ENCODE peak calls at places on chromosomes 5 and 9, in six cellular contexts. L is tibial artery, V is brain microvascular endothelial cell, O is H9, B is PC-9, C is IMR-90. I is an unnamed sample.

GRCh38 chr5:123786411-123786810 is 274.4 kb downstream of the CSNK1G3 start:
- DNase-seq in C (no peak), V (no peak), O (no peak), L (no peak), B (no peak), I (no peak)

GRCh38 chr5:32326216-32326772 is 13.6 kb upstream of the MTMR12 start:
- DNase-seq in V (peak), L (no peak), B (no peak), O (no peak), C (peak), I (no peak)

GRCh38 chr9:1319436-1319835 is 269.3 kb downstream of the DMRT2 start:
- DNase-seq in B (no peak), V (no peak), O (no peak), C (no peak), L (no peak), I (no peak)

GRCh38 chr5:175321927-175322532 is 122.0 kb downstream of the DRD1 start:
- DNase-seq in O (peak), B (peak), L (no peak), V (peak), C (peak), I (no peak)

GRCh38 chr9:18122156-18122555 is 351.8 kb upstream of the ADAMTSL1 start:
- DNase-seq in O (no peak), C (peak), V (peak), B (no peak), L (no peak), I (no peak)

GRCh38 chr9:16867571-16868311 is 2.7 kb downstream of the BNC2 start:
- DNase-seq in L (no peak), V (peak), B (peak), C (peak), O (no peak), I (no peak)

GRCh38 chr5:54703091-54703490 is 185.5 kb downstream of the SNX18 start:
- DNase-seq in C (peak), V (peak), O (no peak), L (peak), B (peak), I (no peak)

GRCh38 chr5:127290019-127290945 is at the start of gene MEGF10:
- DNase-seq in L (no peak), C (peak), O (peak), B (peak), V (peak), I (no peak)

GRCh38 chr5:120083851-120084615 is 380.1 kb upstream of the PRR16 start:
- DNase-seq in O (no peak), L (no peak), B (no peak), V (no peak), C (peak), I (no peak)

GRCh38 chr5:107779472-107779871 is 108.7 kb upstream of the EFNA5 start:
- DNase-seq in C (no peak), L (no peak), B (no peak), O (no peak), V (no peak), I (no peak)

GRCh38 chr9:92242115-92242778 is 51.2 kb downstream of the IARS1 start:
- DNase-seq in V (peak), B (no peak), L (no peak), O (no peak), C (peak), I (no peak)

GRCh38 chr9:37540634-37541033 is 35.5 kb downstream of the FBXO10 start:
- DNase-seq in V (no peak), O (no peak), C (no peak), B (peak), L (no peak), I (peak)

GRCh38 chr9:21684831-21685362 is 117.5 kb upstream of the MTAP start:
- DNase-seq in L (no peak), O (no peak), V (peak), B (peak), C (peak), I (peak)

GRCh38 chr9:107176701-107177100 is 106.4 kb upstream of the RAD23B start:
- DNase-seq in O (no peak), L (peak), B (no peak), V (no peak), C (peak), I (no peak)

GRCh38 chr9:20788526-20789421 is 104.7 kb downstream of the FOCAD start:
- DNase-seq in L (no peak), V (no peak), C (no peak), O (no peak), B (no peak), I (no peak)

GRCh38 chr9:87125819-87126218 is 178.5 kb upstream of the GAS1 start:
- DNase-seq in V (no peak), O (no peak), C (no peak), B (no peak), L (no peak), I (no peak)

GRCh38 chr9:83296123-83296522 is 233.2 kb upstream of the RASEF start:
- DNase-seq in B (no peak), C (no peak), L (no peak), O (no peak), V (peak), I (no peak)

GRCh38 chr5:73274121-73274520 is 101.1 kb downstream of the TMEM174 start:
- DNase-seq in C (no peak), B (no peak), L (no peak), O (no peak), V (no peak), I (no peak)

GRCh38 chr5:148532962-148533670 is 121.2 kb downstream of the HTR4 start:
- DNase-seq in O (no peak), L (no peak), B (no peak), V (no peak), C (no peak), I (no peak)

GRCh38 chr9:124125590-124126047 is 114.1 kb downstream of the LHX2 start:
- DNase-seq in O (no peak), L (no peak), V (no peak), C (no peak), B (no peak), I (no peak)

GRCh38 chr9:110891760-110892159 is 146.5 kb downstream of the LPAR1 start:
- DNase-seq in V (no peak), O (no peak), B (no peak), C (peak), L (no peak), I (no peak)

GRCh38 chr9:136527131-136527530 is 18.7 kb downstream of the NOTCH1 start:
- DNase-seq in O (no peak), L (no peak), C (no peak), V (no peak), B (no peak), I (no peak)

GRCh38 chr5:2120361-2120760 is 237.6 kb upstream of the IRX4 start:
- DNase-seq in L (no peak), O (no peak), V (no peak), C (no peak), B (no peak), I (no peak)

GRCh38 chr9:99241106-99241505 is 19.0 kb downstream of the SEC61B start:
- DNase-seq in O (no peak), L (no peak), V (no peak), C (no peak), B (no peak), I (no peak)

GRCh38 chr5:167816864-167817263 is 474.6 kb upstream of the WWC1 start:
- DNase-seq in O (no peak), B (no peak), C (no peak), L (no peak), V (no peak), I (no peak)

GRCh38 chr9:115104908-115105307 is 13.0 kb downstream of the TNC start:
- DNase-seq in L (no peak), O (no peak), V (no peak), B (no peak), C (peak), I (no peak)

GRCh38 chr5:123125953-123126352 is 36.9 kb downstream of the PRDM6 start:
- DNase-seq in C (peak), B (no peak), O (no peak), V (peak), L (no peak), I (no peak)

GRCh38 chr9:79781263-79781662 is 209.5 kb downstream of the TLE4 start:
- DNase-seq in L (no peak), C (no peak), B (no peak), O (no peak), V (no peak), I (no peak)

GRCh38 chr9:91185193-91185886 is 176.4 kb downstream of the AUH start:
- DNase-seq in V (no peak), B (no peak), L (peak), C (no peak), O (no peak), I (no peak)

GRCh38 chr5:177448244-177448950 is 1.8 kb downstream of the PRR7 start:
- DNase-seq in C (no peak), V (no peak), O (no peak), L (no peak), B (no peak), I (no peak)

GRCh38 chr9:93459432-93459847 is 6.1 kb upstream of the FAM120AOS start:
- DNase-seq in C (no peak), L (no peak), B (no peak), O (no peak), V (no peak), I (no peak)

GRCh38 chr9:92770005-92770995 is 5.7 kb upstream of the BICD2 start:
- DNase-seq in C (no peak), O (peak), V (no peak), L (peak), B (no peak), I (no peak)

GRCh38 chr9:133591116-133591910 is 17.9 kb downstream of the FAM163B start:
- DNase-seq in V (no peak), B (no peak), L (no peak), C (no peak), O (no peak), I (no peak)

GRCh38 chr5:127320032-127320945 is 29.7 kb downstream of the MEGF10 start:
- DNase-seq in B (no peak), V (peak), L (no peak), O (no peak), C (no peak), I (no peak)

GRCh38 chr5:149345892-149346222 is 558 bp downstream of the GRPEL2 start:
- DNase-seq in V (no peak), B (peak), C (peak), O (no peak), L (no peak), I (no peak)

GRCh38 chr5:20601678-20602100 is 613.7 kb upstream of the CDH18 start:
- DNase-seq in O (peak), V (peak), L (no peak), B (peak), C (no peak), I (no peak)

GRCh38 chr5:169012471-169012870 is 288.5 kb downstream of the SLIT3 start:
- DNase-seq in B (no peak), V (no peak), L (no peak), O (no peak), C (no peak), I (no peak)

GRCh38 chr9:87276327-87276841 is 221.3 kb upstream of the DAPK1 start:
- DNase-seq in L (no peak), B (no peak), O (no peak), V (peak), C (peak), I (no peak)

GRCh38 chr5:79886456-79886855 is 104.6 kb downstream of the MTX3 start:
- DNase-seq in C (no peak), O (no peak), B (no peak), L (no peak), V (no peak), I (no peak)

GRCh38 chr9:75148551-75148950 is 60.2 kb downstream of the OSTF1 start:
- DNase-seq in V (peak), B (no peak), C (peak), L (no peak), O (no peak), I (no peak)

GRCh38 chr9:75146229-75146628 is 57.9 kb downstream of the OSTF1 start:
- DNase-seq in L (no peak), C (peak), V (peak), B (no peak), O (no peak), I (no peak)

GRCh38 chr9:75149841-75150241 is 61.5 kb downstream of the OSTF1 start:
- DNase-seq in C (no peak), B (no peak), L (no peak), V (no peak), O (no peak), I (no peak)

GRCh38 chr9:75150512-75150911 is 62.2 kb downstream of the OSTF1 start:
- DNase-seq in V (no peak), L (no peak), C (no peak), B (no peak), O (no peak), I (no peak)

DNA sequence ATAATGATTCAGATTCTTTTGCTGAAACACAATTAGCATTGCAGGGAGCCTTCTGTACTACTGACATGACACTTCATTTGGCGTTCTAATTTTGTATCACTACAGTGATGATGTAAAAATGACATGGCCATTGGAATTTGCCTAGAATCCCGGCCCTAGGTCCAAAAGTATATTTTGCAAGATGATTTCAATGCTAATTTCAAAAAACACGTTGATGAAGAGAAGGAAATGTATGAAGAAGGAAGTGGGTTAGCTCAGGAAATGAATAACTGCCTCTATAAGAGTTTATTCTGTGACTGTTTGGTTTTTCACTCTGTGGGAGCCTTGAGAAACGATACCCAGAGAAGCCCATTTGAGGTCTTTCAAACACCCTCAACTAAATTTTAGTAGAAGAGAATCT is 59.3 kb downstream of the OSTF1 start:
- DNase-seq in B (no peak), C (peak), O (no peak), V (peak), L (no peak), I (no peak)
- H3K27ac ChIP-seq in B (no peak), C (no peak), O (no peak), V (peak), L (no peak), I (no peak)

GRCh38 chr5:179867079-179867465 is 8.5 kb upstream of the MRNIP start:
- DNase-seq in V (no peak), C (no peak), O (no peak), B (no peak), L (no peak), I (no peak)

GRCh38 chr5:179865471-179866240 is 7.0 kb upstream of the MRNIP start:
- DNase-seq in V (no peak), O (no peak), L (no peak), C (no peak), B (no peak), I (no peak)

GRCh38 chr5:179867476-179867875 is 8.9 kb upstream of the MRNIP start:
- DNase-seq in L (no peak), O (no peak), V (no peak), B (no peak), C (no peak), I (no peak)

GRCh38 chr5:179864686-179865085 is 6.1 kb upstream of the MRNIP start:
- DNase-seq in B (no peak), L (no peak), C (no peak), O (no peak), V (no peak), I (no peak)

GRCh38 chr5:179866241-179867078 is 7.8 kb upstream of the MRNIP start:
- DNase-seq in B (no peak), L (no peak), C (no peak), O (no peak), V (no peak), I (no peak)
- TF ChIP-seq CTCF in B (no peak), L (no peak), C (no peak), O (no peak), V (peak), I (no peak)

GRCh38 chr5:40549611-40550010 is 130.1 kb upstream of the PTGER4 start:
- DNase-seq in O (no peak), L (no peak), C (no peak), V (no peak), B (no peak), I (no peak)
- H3K27ac ChIP-seq in O (no peak), L (no peak), C (no peak), V (no peak), B (no peak), I (no peak)

GRCh38 chr5:142871880-142872200 is 101.7 kb downstream of the ARHGAP26 start:
- DNase-seq in B (no peak), O (no peak), V (peak), L (no peak), C (peak), I (no peak)

GRCh38 chr5:142872217-142872616 is 102.0 kb downstream of the ARHGAP26 start:
- DNase-seq in O (no peak), B (no peak), V (no peak), C (no peak), L (no peak), I (no peak)

GRCh38 chr5:142872795-142873194 is 102.6 kb downstream of the ARHGAP26 start:
- DNase-seq in O (no peak), L (no peak), C (peak), V (peak), B (peak), I (no peak)

GRCh38 chr5:142874537-142874936 is 104.4 kb downstream of the ARHGAP26 start:
- DNase-seq in C (no peak), B (peak), V (peak), O (no peak), L (peak), I (peak)

DNA sequence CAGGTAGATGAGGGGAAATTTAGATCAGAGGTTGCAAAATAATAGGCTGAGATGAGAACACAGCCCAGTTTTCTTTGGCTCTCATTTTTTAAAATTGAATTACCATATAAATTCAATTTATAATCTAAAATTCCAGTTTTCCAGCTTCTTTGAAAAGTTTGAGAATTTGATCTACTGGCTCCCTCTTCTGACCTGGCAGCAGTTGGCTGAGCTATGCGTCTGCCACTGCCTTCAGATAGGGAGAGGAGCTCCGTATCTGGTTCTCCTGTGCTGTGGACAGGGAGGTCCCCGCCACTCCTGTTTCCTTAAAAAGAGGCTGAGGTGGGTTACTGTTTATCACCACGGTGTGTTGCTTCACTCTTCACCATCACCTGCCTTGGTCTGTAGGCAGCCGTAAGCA is 103.7 kb downstream of the ARHGAP26 start:
- DNase-seq in V (no peak), C (no peak), L (no peak), B (no peak), O (no peak), I (no peak)
- TF ChIP-seq CTCF in V (peak), C (no peak), L (no peak), B (no peak), O (no peak), I (no peak)

GRCh38 chr9:135126480-135127187 is 39.2 kb downstream of the OLFM1 start:
- DNase-seq in O (no peak), C (no peak), L (peak), V (no peak), B (no peak), I (peak)
- H3K27ac ChIP-seq in O (no peak), C (no peak), L (no peak), V (no peak), B (no peak), I (no peak)

DNA sequence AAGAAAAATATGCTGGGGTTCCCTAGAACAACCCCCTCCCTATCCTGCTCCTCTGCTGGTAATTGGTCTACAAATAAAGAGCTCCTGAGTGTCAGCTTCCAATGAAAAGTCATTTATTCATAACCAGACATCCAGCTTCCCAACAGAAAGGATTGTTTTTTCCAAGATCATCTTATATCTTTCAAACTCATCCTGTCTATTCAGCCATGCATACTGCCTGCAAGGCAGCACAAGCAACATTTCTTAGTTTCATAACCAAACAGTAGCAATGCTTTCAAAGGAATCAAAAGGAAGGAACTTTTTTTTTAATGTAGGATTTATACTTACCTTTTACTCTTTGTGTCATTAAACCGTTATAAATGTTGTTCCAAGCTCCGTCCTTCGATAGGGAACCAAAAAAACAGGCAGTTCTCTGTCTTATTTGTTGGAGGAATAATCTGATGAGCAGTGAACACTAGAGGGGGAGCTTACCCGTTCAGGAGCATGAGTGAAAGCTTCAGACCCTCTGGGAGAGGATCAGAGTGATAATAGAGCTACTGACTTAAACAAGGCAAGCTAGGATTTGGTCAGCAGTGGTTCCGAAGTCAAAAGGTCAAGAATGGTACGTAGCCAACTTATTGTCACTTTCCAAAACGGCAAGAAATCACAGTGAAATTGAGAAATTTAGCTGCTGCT is 893.1 kb downstream of the NR2F1-AS1 start:
- DNase-seq in V (peak), L (no peak), O (peak), C (peak), B (no peak), I (no peak)
- TF ChIP-seq CTCF in V (peak), L (no peak), O (peak), C (peak), B (peak), I (no peak)

I was measured in breast epithelium.